ENCODE peak calls at places on chromosome 17, in five cellular contexts. W is brain microvascular endothelial cell, O is cardiac muscle cell, F is heart right ventricle, G is right atrium auricular region. D is an unnamed sample.

GRCh38 chr17:79160980-79161621 is 86.5 kb downstream of the ENGASE start:
- DNase-seq in O (peak; percentile 26), W (no peak), F (no peak), G (no peak), D (no peak)

GRCh38 chr17:6569391-6570302 is 13.3 kb upstream of the PITPNM3 start:
- DNase-seq in G (peak; percentile 21), F (no peak), W (no peak), O (no peak), D (no peak)

GRCh38 chr17:80223142-80223815 is 3.1 kb downstream of the SLC26A11 start:
- DNase-seq in F (no peak), G (no peak), W (no peak), O (no peak), D (no peak)

GRCh38 chr17:30597776-30598288 is 120.6 kb downstream of the GOSR1 start:
- DNase-seq in G (no peak), F (no peak), O (no peak), W (no peak), D (no peak)

GRCh38 chr17:46195939-46196338 is 2.7 kb upstream of the KANSL1 start:
- DNase-seq in G (no peak), W (no peak), O (no peak), F (no peak), D (no peak)

GRCh38 chr17:19278729-19279128 is 41.6 kb downstream of the EPN2 start:
- DNase-seq in F (no peak), O (no peak), W (no peak), G (no peak), D (no peak)

GRCh38 chr17:74964246-74964761 is 8.3 kb downstream of the HID1 start:
- DNase-seq in O (no peak), W (no peak), G (no peak), F (no peak), D (no peak)

GRCh38 chr17:1966274-1967086 is 58.7 kb downstream of the RTN4RL1 start:
- DNase-seq in G (no peak), O (no peak), W (no peak), F (no peak), D (no peak)

GRCh38 chr17:64216385-64217248 is 46.4 kb downstream of the TEX2 start:
- DNase-seq in O (peak; percentile 72), F (peak; percentile 50), G (no peak), W (peak; percentile 44), D (peak; percentile 32)

GRCh38 chr17:16935241-16935663 is 36.7 kb downstream of the TNFRSF13B start:
- DNase-seq in O (no peak), F (no peak), W (no peak), G (no peak), D (no peak)

GRCh38 chr17:51590071-51590470 is 329.7 kb downstream of the UTP18 start:
- DNase-seq in G (no peak), F (no peak), W (no peak), O (no peak), D (no peak)

GRCh38 chr17:80688994-80689635 is 144.5 kb downstream of the RPTOR start:
- DNase-seq in F (no peak), G (no peak), O (no peak), W (no peak), D (no peak)

GRCh38 chr17:77164483-77165030 is 23.8 kb downstream of the SEC14L1 start:
- DNase-seq in G (no peak), W (no peak), O (no peak), F (no peak), D (no peak)

GRCh38 chr17:28381141-28381825 is 9.8 kb downstream of the SARM1 start:
- DNase-seq in G (no peak), F (no peak), W (no peak), O (peak; percentile 34), D (no peak)

GRCh38 chr17:33118391-33118790 is 126.7 kb downstream of the SPACA3 start:
- DNase-seq in O (no peak), F (no peak), W (no peak), G (no peak), D (no peak)

GRCh38 chr17:39949028-39949427 is 13.8 kb upstream of the GSDMA start:
- DNase-seq in O (no peak), F (no peak), W (no peak), G (no peak), D (no peak)

GRCh38 chr17:37671028-37671812 is 28.0 kb upstream of the DDX52 start:
- DNase-seq in W (no peak), F (no peak), O (no peak), G (no peak), D (no peak)

GRCh38 chr17:19328441-19329061 is 34.0 kb downstream of the B9D1 start:
- DNase-seq in F (no peak), O (no peak), G (no peak), W (no peak), D (no peak)

GRCh38 chr17:14308965-14309879 is 8.3 kb downstream of the HS3ST3B1 start:
- DNase-seq in G (peak; percentile 85), O (peak; percentile 97), W (peak; percentile 93), F (peak; percentile 91), D (peak; percentile 90)

GRCh38 chr17:19290047-19290705 is 53.0 kb downstream of the EPN2 start:
- DNase-seq in F (no peak), O (no peak), G (no peak), W (no peak), D (no peak)

GRCh38 chr17:64572682-64573154 is 65.9 kb downstream of the CEP95 start:
- DNase-seq in O (peak; percentile 54), G (no peak), F (no peak), W (peak; percentile 30), D (peak; percentile 80)

GRCh38 chr17:7380321-7380720 is 568 bp upstream of the TNK1 start:
- DNase-seq in O (peak; percentile 71), F (peak; percentile 54), G (peak; percentile 69), W (no peak), D (peak; percentile 18)

GRCh38 chr17:1083451-1084187 is 86.7 kb downstream of the TIMM22 start:
- DNase-seq in G (no peak), F (no peak), O (no peak), W (no peak), D (no peak)

GRCh38 chr17:6910987-6911603 is 79.6 kb upstream of the TEKT1 start:
- DNase-seq in F (no peak), W (peak; percentile 18), G (no peak), O (peak; percentile 64), D (peak; percentile 50)

GRCh38 chr17:951388-952132 is 28.0 kb downstream of the NXN start:
- DNase-seq in W (peak; percentile 83), F (no peak), G (no peak), O (peak; percentile 76), D (peak; percentile 85)

GRCh38 chr17:4365628-4366311 is 705 bp downstream of the UBE2G1 start:
- DNase-seq in F (peak; percentile 46), W (no peak), O (peak; percentile 20), G (no peak), D (no peak)

GRCh38 chr17:74194682-74195081 is 8.8 kb upstream of the RPL38 start:
- DNase-seq in G (no peak), W (no peak), F (no peak), O (no peak), D (no peak)

GRCh38 chr17:65703891-65704290 is 142.4 kb upstream of the AXIN2 start:
- DNase-seq in F (no peak), O (no peak), W (no peak), G (no peak), D (no peak)

GRCh38 chr17:44889003-44889402 is 10.2 kb downstream of the EFTUD2 start:
- DNase-seq in W (no peak), G (no peak), O (no peak), F (no peak), D (no peak)

GRCh38 chr17:38867179-38867994 is 2.5 kb upstream of the LASP1 start:
- DNase-seq in G (peak; percentile 72), O (peak; percentile 71), W (peak; percentile 76), F (no peak), D (peak; percentile 77)
- TF ChIP-seq CTCF in G (no peak), O (peak; percentile 41), W (peak; percentile 41), F (peak; percentile 37), D (peak; percentile 63)

GRCh38 chr17:17983776-17984175 is 11.1 kb downstream of the DRC3 start:
- DNase-seq in F (no peak), O (no peak), G (no peak), W (no peak), D (no peak)

GRCh38 chr17:17985153-17985552 is 12.5 kb downstream of the DRC3 start:
- DNase-seq in F (no peak), W (no peak), G (no peak), O (no peak), D (no peak)

GRCh38 chr17:17987187-17987896 is 14.7 kb downstream of the DRC3 start:
- DNase-seq in F (no peak), W (no peak), G (no peak), O (no peak), D (no peak)

GRCh38 chr17:17983376-17983775 is 10.7 kb downstream of the DRC3 start:
- DNase-seq in W (no peak), O (no peak), F (no peak), G (no peak), D (no peak)

DNA sequence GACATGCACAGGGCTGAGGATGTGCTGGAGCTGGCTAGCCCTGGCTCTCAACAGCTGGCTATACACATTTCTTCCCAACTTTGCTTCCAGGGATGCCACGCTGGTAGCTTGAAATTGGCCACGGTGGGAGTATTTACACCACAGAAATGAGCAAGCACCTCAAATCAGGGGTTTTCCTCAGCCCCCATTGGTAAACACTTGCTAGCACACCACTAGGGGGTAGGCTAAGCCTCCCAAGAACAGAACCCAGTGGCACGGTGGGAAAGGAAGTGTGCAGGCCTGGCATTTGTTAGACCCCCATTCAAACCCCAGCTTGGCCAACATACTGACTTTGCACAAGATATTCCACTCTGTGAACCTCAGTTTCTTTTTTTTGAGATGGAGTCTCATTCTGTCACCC is 12.9 kb downstream of the DRC3 start:
- DNase-seq in G (no peak), W (no peak), F (no peak), O (peak; percentile 23), D (no peak)
- TF ChIP-seq CTCF in G (no peak), W (peak; percentile 64), F (peak; percentile 12), O (peak; percentile 42), D (peak; percentile 70)

DNA sequence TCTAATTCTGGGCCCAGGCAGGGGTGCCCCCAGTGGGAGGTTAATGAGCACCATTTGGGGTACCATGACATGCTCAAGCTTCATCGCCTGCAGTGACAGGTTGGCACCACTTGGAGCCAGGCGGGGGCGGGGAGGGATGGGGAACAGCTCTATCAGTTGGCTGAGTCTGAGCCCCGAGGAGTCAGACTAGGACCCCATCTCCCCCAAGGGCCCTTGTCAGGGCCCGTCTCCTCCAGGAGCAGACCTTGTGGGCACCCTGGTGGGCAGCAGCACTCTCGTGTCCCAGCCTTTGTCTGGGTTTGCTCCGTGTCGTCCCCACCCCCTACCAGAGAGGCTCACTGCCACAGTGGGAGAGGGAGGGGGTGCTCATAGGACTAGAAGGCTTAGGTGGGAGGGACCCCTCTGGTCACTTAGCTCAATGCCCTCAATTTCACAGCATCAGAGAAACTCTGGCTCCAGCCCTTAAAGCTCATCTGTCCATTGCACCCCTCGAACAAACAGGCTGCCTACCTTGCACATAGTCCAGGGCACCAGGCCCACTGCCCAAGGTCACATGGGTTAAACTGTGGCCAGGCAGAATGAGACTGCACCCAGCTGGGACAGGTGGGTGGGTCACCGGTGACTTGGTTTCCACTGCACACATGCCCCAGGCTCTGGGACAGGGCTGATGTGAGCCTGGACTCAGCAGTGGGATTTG is 4.1 kb downstream of the PPP1R9B start:
- DNase-seq in W (no peak), F (no peak), G (no peak), O (no peak), D (no peak)
- TF ChIP-seq CTCF in W (peak; percentile 41), F (no peak), G (no peak), O (no peak), D (peak; percentile 51)

DNA sequence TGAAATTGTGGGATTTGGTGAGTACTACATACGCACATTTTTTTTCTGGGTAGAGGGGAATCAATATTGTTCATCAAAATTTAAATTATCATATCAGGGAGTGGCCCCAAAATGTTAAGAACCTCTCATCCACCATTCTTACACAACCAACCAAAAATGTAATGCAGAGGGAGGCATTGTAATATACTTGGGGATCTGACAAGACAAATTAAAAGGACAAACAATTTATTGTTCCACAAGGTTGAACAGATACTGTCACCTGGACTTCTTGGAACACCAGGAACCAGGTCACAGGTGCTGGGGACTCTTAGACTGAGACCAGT is 14.7 kb upstream of the HOXB9 start:
- DNase-seq in O (no peak), G (no peak), W (no peak), F (no peak), D (no peak)
- TF ChIP-seq CTCF in O (no peak), G (no peak), W (no peak), F (no peak), D (no peak)